ENCODE peak calls at places on chromosomes 5 and 9, in seven cellular contexts. Y is type B pancreatic cell; T is HuH-7; P is activated CD4-positive, alpha-beta T cell treated with anti-CD3 and anti-CD28 coated beads, Interleukin-2, amount 50 U/mL, for 1 hour; W is cardiac muscle cell; U is mesenchymal stem cell; X is GM13976. Z is an unnamed sample.

GRCh38 chr9:112887377-112887776 is 3.3 kb downstream of the SLC46A2 start:
- DNase-seq in Y (no peak), T (peak; percentile 45), P (no peak), W (no peak), U (no peak), X (no peak), Z (no peak)

GRCh38 chr9:89661391-89661949 is 56.7 kb downstream of the GADD45G start:
- DNase-seq in Y (no peak), T (no peak), P (no peak), W (no peak), U (peak; percentile 17), X (no peak), Z (no peak)

GRCh38 chr9:92647671-92648446 is 22.1 kb downstream of the IPPK start:
- DNase-seq in Y (peak; percentile 27), T (no peak), P (no peak), W (no peak), U (no peak), X (no peak), Z (no peak)

GRCh38 chr5:56535347-56535746 is 280.0 kb upstream of the MAP3K1 start:
- DNase-seq in Y (no peak), T (no peak), P (no peak), W (no peak), U (no peak), X (no peak), Z (no peak)

GRCh38 chr5:41176952-41177351 is 36.4 kb downstream of the C6 start:
- DNase-seq in Y (no peak), T (no peak), P (no peak), W (peak; percentile 85), U (no peak), X (no peak), Z (no peak)

GRCh38 chr9:118529624-118530214 is 825.5 kb downstream of the TLR4 start:
- DNase-seq in Y (no peak), T (no peak), P (no peak), W (no peak), U (no peak), X (peak; percentile 9), Z (peak; percentile 11)

GRCh38 chr9:4490705-4491620 is 695 bp downstream of the SLC1A1 start:
- DNase-seq in Y (no peak), T (no peak), P (no peak), W (no peak), U (peak; percentile 16), X (peak; percentile 51), Z (peak; percentile 39)

GRCh38 chr5:146745937-146746577 is 132.5 kb downstream of the PPP2R2B start:
- DNase-seq in Y (no peak), T (no peak), P (no peak), W (no peak), U (no peak), X (no peak), Z (no peak)

GRCh38 chr9:100473271-100474081 is 527 bp downstream of the TMEFF1 start:
- DNase-seq in Y (peak; percentile 74), T (peak; percentile 46), P (peak; percentile 16), W (peak; percentile 41), U (peak; percentile 43), X (peak; percentile 66), Z (peak; percentile 69)

GRCh38 chr5:36876965-36877666 is 547 bp downstream of the NIPBL start:
- DNase-seq in Y (peak; percentile 80), T (peak; percentile 51), P (peak; percentile 52), W (peak; percentile 74), U (peak; percentile 77), X (peak; percentile 59), Z (no peak)

GRCh38 chr5:41863871-41864486 is 6.2 kb downstream of the OXCT1 start:
- DNase-seq in Y (no peak), T (no peak), P (no peak), W (peak; percentile 6), U (peak; percentile 24), X (no peak), Z (no peak)

GRCh38 chr9:20941177-20941690 is 90.2 kb downstream of the HACD4 start:
- DNase-seq in Y (no peak), T (peak; percentile 38), P (peak; percentile 45), W (peak; percentile 76), U (peak; percentile 70), X (peak; percentile 57), Z (peak; percentile 54)

GRCh38 chr5:52789867-52790266 is 2.2 kb downstream of the ITGA1 start:
- DNase-seq in Y (no peak), T (no peak), P (no peak), W (no peak), U (no peak), X (no peak), Z (no peak)

GRCh38 chr9:129459550-129460322 is 161.2 kb downstream of the C9orf50 start:
- DNase-seq in Y (no peak), T (no peak), P (peak; percentile 29), W (no peak), U (no peak), X (peak; percentile 74), Z (peak; percentile 68)

GRCh38 chr9:119365291-119366027 is 3.8 kb downstream of the BRINP1 start:
- DNase-seq in Y (no peak), T (peak; percentile 45), P (no peak), W (peak; percentile 20), U (peak; percentile 32), X (no peak), Z (no peak)

GRCh38 chr5:89883967-89884366 is 525.6 kb downstream of the CETN3 start:
- DNase-seq in Y (no peak), T (no peak), P (no peak), W (no peak), U (no peak), X (no peak), Z (no peak)

GRCh38 chr9:111913159-111913558 is 16.5 kb downstream of the UGCG start:
- DNase-seq in Y (no peak), T (no peak), P (no peak), W (no peak), U (peak; percentile 32), X (no peak), Z (no peak)